ENCODE peak calls at places on chromosomes 7 and 10, in nine cellular contexts. U is memory B cell; A is endothelial cell; W is GM23248; P is HCT116; V is stimulated activated CD4-positive, alpha-beta T cell treated with anti-CD3 and anti-CD28 coated beads, TNF-alpha, amount 100 ng/mL, for 1 hour; B is MM.1S; D is cardiac muscle cell; T is left cardiac atrium. R is an unnamed sample.

GRCh38 chr7:155886391-155887173 is 74.3 kb upstream of the SHH start:
- DNase-seq in W (no peak), U (no peak), A (no peak), P (no peak), B (no peak), V (no peak), T (no peak), D (no peak), R (no peak)

GRCh38 chr10:129545257-129545656 is 78.2 kb downstream of the MGMT start:
- DNase-seq in W (peak), V (no peak), D (no peak), T (no peak), P (no peak), B (no peak), U (no peak), A (no peak), R (no peak)

GRCh38 chr7:130488376-130489139 is 3.3 kb upstream of the MEST start:
- DNase-seq in B (no peak), D (no peak), W (no peak), U (no peak), A (no peak), V (no peak), T (no peak), P (no peak), R (no peak)

GRCh38 chr7:120181499-120181898 is 91.5 kb upstream of the KCND2 start:
- DNase-seq in V (no peak), T (no peak), D (no peak), P (no peak), A (no peak), U (no peak), W (no peak), B (no peak), R (no peak)

GRCh38 chr10:7666253-7667023 is at the start of gene ITIH5:
- DNase-seq in B (no peak), D (peak), W (peak), V (no peak), A (peak), T (peak), U (no peak), P (no peak), R (peak)

GRCh38 chr10:7251696-7252465 is 159.0 kb downstream of the SFMBT2 start:
- DNase-seq in V (no peak), B (no peak), A (no peak), D (peak), T (peak), W (no peak), P (no peak), U (no peak), R (no peak)

GRCh38 chr7:12788171-12788570 is 100.7 kb downstream of the ARL4A start:
- DNase-seq in T (no peak), V (no peak), U (no peak), P (no peak), W (no peak), A (no peak), B (no peak), D (no peak), R (no peak)

GRCh38 chr10:74081192-74081803 is 69.3 kb downstream of the AP3M1 start:
- DNase-seq in D (peak), V (no peak), B (peak), P (peak), W (peak), T (peak), A (peak), U (peak), R (peak)

GRCh38 chr7:2821161-2821841 is 22.8 kb downstream of the GNA12 start:
- DNase-seq in D (no peak), V (no peak), A (no peak), B (peak), W (peak), P (no peak), T (no peak), U (peak), R (peak)

GRCh38 chr7:66233638-66234037 is 28.5 kb downstream of the TPST1 start:
- DNase-seq in U (no peak), T (no peak), B (no peak), W (no peak), V (no peak), A (no peak), D (no peak), P (no peak), R (no peak)

GRCh38 chr7:107091306-107091705 is 46.8 kb downstream of the PRKAR2B start:
- DNase-seq in U (no peak), A (no peak), W (no peak), V (no peak), B (no peak), P (no peak), T (no peak), D (no peak), R (no peak)

GRCh38 chr10:96756111-96756903 is 36.0 kb upstream of the PIK3AP1 start:
- DNase-seq in W (no peak), P (no peak), A (no peak), V (no peak), D (no peak), U (no peak), B (peak), T (no peak), R (no peak)

GRCh38 chr10:10196701-10197100 is 821.0 kb upstream of the CELF2 start:
- DNase-seq in W (no peak), A (no peak), U (no peak), V (no peak), D (no peak), B (no peak), T (no peak), P (no peak), R (no peak)

GRCh38 chr7:136530831-136531230 is 337.6 kb upstream of the CHRM2 start:
- DNase-seq in V (no peak), U (no peak), W (no peak), T (no peak), A (no peak), B (no peak), P (no peak), D (no peak), R (no peak)

GRCh38 chr7:135245826-135246825 is 12.5 kb downstream of the STRA8 start:
- DNase-seq in P (no peak), T (no peak), W (no peak), D (no peak), A (no peak), B (no peak), U (no peak), V (no peak), R (no peak)

GRCh38 chr10:5555031-5555510 is 30.3 kb downstream of the CALML3 start:
- DNase-seq in U (no peak), T (peak), D (no peak), W (peak), V (no peak), B (no peak), A (no peak), P (no peak), R (no peak)

GRCh38 chr7:74586258-74587200 is 71.0 kb upstream of the GTF2I start:
- DNase-seq in P (no peak), D (no peak), V (no peak), W (peak), T (no peak), U (no peak), B (no peak), A (no peak), R (peak)

GRCh38 chr10:122326385-122326784 is 48.1 kb upstream of the PLEKHA1 start:
- DNase-seq in V (no peak), D (no peak), P (no peak), A (no peak), B (no peak), W (no peak), U (no peak), T (no peak), R (no peak)

GRCh38 chr7:111076205-111076604 is 14.7 kb upstream of the LRRN3 start:
- DNase-seq in A (no peak), D (no peak), V (no peak), B (no peak), T (no peak), W (peak), U (no peak), P (peak), R (no peak)

GRCh38 chr10:120979435-120980315 is 128.5 kb downstream of the WDR11 start:
- DNase-seq in V (no peak), U (no peak), T (peak), D (peak), W (peak), P (peak), A (peak), B (peak), R (peak)

GRCh38 chr7:90067171-90067570 is 87.1 kb upstream of the STEAP1 start:
- DNase-seq in U (no peak), T (no peak), W (no peak), B (no peak), A (no peak), P (no peak), V (no peak), D (no peak), R (no peak)

R was measured in ELF-1.